ENCODE peak calls at places on chromosomes 12 and 14, in eight cellular contexts. One of them, this sample, is unnamed.

GRCh38 chr14:99476864-99477263 is 3.8 kb downstream of the SETD3 start:
- DNase-seq in T-helper 22 cell: no peak
- DNase-seq in stromal cell of bone marrow: no peak
- DNase-seq in NCI-H1092 treated with DMSO at 0.1 percent for 48 hours: no peak
- DNase-seq in AG08396: no peak
- DNase-seq in fibroblast of mammary gland: peak
- DNase-seq in stomach: no peak
- DNase-seq in AG10803: peak
- DNase-seq in this sample: no peak

GRCh38 chr12:12779529-12779928 is 5.9 kb upstream of the APOLD1 start:
- DNase-seq in T-helper 22 cell: no peak
- DNase-seq in stromal cell of bone marrow: peak
- DNase-seq in NCI-H1092 treated with DMSO at 0.1 percent for 48 hours: peak
- DNase-seq in AG08396: peak
- DNase-seq in fibroblast of mammary gland: peak
- DNase-seq in stomach: no peak
- DNase-seq in AG10803: peak
- DNase-seq in this sample: no peak

GRCh38 chr14:64841121-64841611 is 38.5 kb downstream of the SPTB start:
- DNase-seq in T-helper 22 cell: no peak
- DNase-seq in stromal cell of bone marrow: peak
- DNase-seq in NCI-H1092 treated with DMSO at 0.1 percent for 48 hours: no peak
- DNase-seq in AG08396: peak
- DNase-seq in fibroblast of mammary gland: peak
- DNase-seq in stomach: no peak
- DNase-seq in AG10803: peak
- DNase-seq in this sample: no peak

GRCh38 chr12:119669744-119670472 is 2.0 kb downstream of the PRKAB1 start:
- DNase-seq in T-helper 22 cell: no peak
- DNase-seq in stromal cell of bone marrow: no peak
- DNase-seq in NCI-H1092 treated with DMSO at 0.1 percent for 48 hours: no peak
- DNase-seq in AG08396: no peak
- DNase-seq in fibroblast of mammary gland: no peak
- DNase-seq in stomach: peak
- DNase-seq in AG10803: no peak
- DNase-seq in this sample: no peak

GRCh38 chr12:124026755-124027745 is 54.0 kb downstream of the ZNF664 start:
- DNase-seq in T-helper 22 cell: no peak
- DNase-seq in stromal cell of bone marrow: no peak
- DNase-seq in NCI-H1092 treated with DMSO at 0.1 percent for 48 hours: no peak
- DNase-seq in AG08396: peak
- DNase-seq in fibroblast of mammary gland: peak
- DNase-seq in stomach: no peak
- DNase-seq in AG10803: peak
- DNase-seq in this sample: no peak

GRCh38 chr12:51150777-51151176 is 22.2 kb downstream of the TFCP2 start:
- DNase-seq in T-helper 22 cell: no peak
- DNase-seq in stromal cell of bone marrow: no peak
- DNase-seq in NCI-H1092 treated with DMSO at 0.1 percent for 48 hours: no peak
- DNase-seq in AG08396: no peak
- DNase-seq in fibroblast of mammary gland: no peak
- DNase-seq in stomach: no peak
- DNase-seq in AG10803: no peak
- DNase-seq in this sample: no peak

GRCh38 chr12:25755681-25756260 is 202.7 kb upstream of the LMNTD1 start:
- DNase-seq in T-helper 22 cell: no peak
- DNase-seq in stromal cell of bone marrow: no peak
- DNase-seq in NCI-H1092 treated with DMSO at 0.1 percent for 48 hours: no peak
- DNase-seq in AG08396: no peak
- DNase-seq in fibroblast of mammary gland: no peak
- DNase-seq in stomach: no peak
- DNase-seq in AG10803: no peak
- DNase-seq in this sample: no peak

GRCh38 chr14:57714487-57714899 is 151.4 kb downstream of the SLC35F4 start:
- DNase-seq in T-helper 22 cell: no peak
- DNase-seq in stromal cell of bone marrow: no peak
- DNase-seq in NCI-H1092 treated with DMSO at 0.1 percent for 48 hours: no peak
- DNase-seq in AG08396: no peak
- DNase-seq in fibroblast of mammary gland: no peak
- DNase-seq in stomach: no peak
- DNase-seq in AG10803: no peak
- DNase-seq in this sample: no peak

GRCh38 chr12:126772171-126772864 is 1494.7 kb upstream of the TMEM132C start:
- DNase-seq in T-helper 22 cell: peak
- DNase-seq in stromal cell of bone marrow: peak
- DNase-seq in NCI-H1092 treated with DMSO at 0.1 percent for 48 hours: no peak
- DNase-seq in AG08396: no peak
- DNase-seq in fibroblast of mammary gland: peak
- DNase-seq in stomach: no peak
- DNase-seq in AG10803: peak
- DNase-seq in this sample: no peak

GRCh38 chr14:57390806-57391562 is 598 bp downstream of the NAA30 start:
- DNase-seq in T-helper 22 cell: peak
- DNase-seq in stromal cell of bone marrow: peak
- DNase-seq in NCI-H1092 treated with DMSO at 0.1 percent for 48 hours: peak
- DNase-seq in AG08396: peak
- DNase-seq in fibroblast of mammary gland: no peak
- DNase-seq in stomach: peak
- DNase-seq in AG10803: peak
- DNase-seq in this sample: peak